ENCODE peak calls at places on chromosome 16, in five cellular contexts. K, G, Z, Q and R are unnamed samples.

GRCh38 chr16:84367750-84368320 is 503 bp upstream of the ATP2C2 start:
- DNase-seq in K (no peak), Q (no peak), Z (no peak), G (no peak), R (no peak)

GRCh38 chr16:27113341-27113841 is 46.7 kb downstream of the C16orf82 start:
- DNase-seq in Q (no peak), G (no peak), Z (no peak), K (no peak), R (no peak)

GRCh38 chr16:12204601-12205000 is 228.1 kb downstream of the SNX29 start:
- DNase-seq in K (no peak), G (no peak), Q (no peak), Z (no peak), R (no peak)

GRCh38 chr16:17027488-17028129 is 443.2 kb downstream of the XYLT1 start:
- DNase-seq in K (no peak), Z (no peak), G (no peak), Q (no peak), R (no peak)

GRCh38 chr16:74309789-74310781 is 13.5 kb downstream of the PSMD7 start:
- DNase-seq in K (peak; percentile 56), Q (no peak), G (no peak), Z (peak; percentile 39), R (peak; percentile 65)

GRCh38 chr16:7037491-7037890 is 295.2 kb upstream of the RBFOX1 start:
- DNase-seq in Q (no peak), Z (no peak), K (no peak), G (no peak), R (no peak)

GRCh38 chr16:592518-593306 is 2.8 kb downstream of the RAB40C start:
- DNase-seq in K (no peak), Z (no peak), G (no peak), Q (no peak), R (peak; percentile 61)

GRCh38 chr16:74896389-74897370 is 88.2 kb downstream of the WDR59 start:
- DNase-seq in K (peak; percentile 62), G (no peak), Q (no peak), Z (no peak), R (peak; percentile 62)

GRCh38 chr16:5604770-5605169 is 507.2 kb upstream of the EEF2KMT start:
- DNase-seq in Q (no peak), K (no peak), G (no peak), Z (peak; percentile 26), R (no peak)

GRCh38 chr16:68257906-68258800 is 6.2 kb upstream of the SLC7A6 start:
- DNase-seq in Q (no peak), K (peak; percentile 38), G (no peak), Z (no peak), R (peak; percentile 83)

GRCh38 chr16:56938664-56939513 is 6.9 kb downstream of the HERPUD1 start:
- DNase-seq in Q (no peak), Z (no peak), G (no peak), K (no peak), R (no peak)

GRCh38 chr16:55184619-55185018 is 139.4 kb upstream of the IRX6 start:
- DNase-seq in Q (no peak), G (no peak), K (no peak), Z (no peak), R (no peak)

GRCh38 chr16:29927523-29927905 is 1.5 kb upstream of the KCTD13 start:
- DNase-seq in K (no peak), G (no peak), Q (no peak), Z (no peak), R (no peak)

GRCh38 chr16:29940656-29941055 is 14.6 kb upstream of the KCTD13 start:
- DNase-seq in G (no peak), Z (no peak), Q (no peak), K (no peak), R (no peak)

GRCh38 chr16:80231888-80232287 is 308.9 kb upstream of the DYNLRB2 start:
- DNase-seq in Q (no peak), K (peak; percentile 94), G (no peak), Z (no peak), R (peak; percentile 46)

GRCh38 chr16:86608301-86608747 is 30.0 kb downstream of the FOXL1 start:
- DNase-seq in Z (no peak), Q (no peak), G (no peak), K (peak; percentile 49), R (peak; percentile 97)

GRCh38 chr16:19840524-19841110 is 44.0 kb downstream of the GPRC5B start:
- DNase-seq in Z (no peak), Q (no peak), G (no peak), K (no peak), R (no peak)

GRCh38 chr16:6111390-6111789 is 1013.8 kb upstream of the EEF2KMT start:
- DNase-seq in K (no peak), Q (no peak), Z (no peak), G (no peak), R (no peak)

GRCh38 chr16:10509534-10510025 is 70.8 kb downstream of the EMP2 start:
- DNase-seq in Z (peak; percentile 75), Q (peak; percentile 33), G (peak; percentile 76), K (peak; percentile 79), R (peak; percentile 77)

DNA sequence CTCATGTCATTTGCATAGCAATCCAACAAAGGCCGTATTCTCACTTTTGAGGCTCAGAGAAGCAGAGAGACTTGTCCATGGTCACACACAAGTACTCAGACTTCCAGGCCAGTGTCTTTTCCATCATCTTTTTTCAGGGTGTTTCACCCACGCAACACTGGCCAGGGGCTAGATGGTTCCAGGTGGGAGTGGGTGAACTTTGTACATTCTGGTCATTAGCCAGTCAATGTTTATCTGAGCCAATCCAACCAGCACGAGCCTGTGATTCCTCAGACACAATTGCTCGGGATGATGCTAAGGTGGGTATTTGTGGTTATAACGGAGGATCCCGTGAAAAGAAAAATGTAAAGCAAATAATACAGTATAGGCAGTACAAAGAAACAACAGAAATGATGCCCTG is 56.3 kb downstream of the ZFHX3 start:
- DNase-seq in Z (no peak), K (no peak), Q (no peak), G (no peak), R (no peak)
- H3K14ac ChIP-seq in Z (no peak overlapping the region), K (no peak overlapping the region), Q (no peak overlapping the region), G (no peak overlapping the region), R (no peak overlapping the region)

DNA sequence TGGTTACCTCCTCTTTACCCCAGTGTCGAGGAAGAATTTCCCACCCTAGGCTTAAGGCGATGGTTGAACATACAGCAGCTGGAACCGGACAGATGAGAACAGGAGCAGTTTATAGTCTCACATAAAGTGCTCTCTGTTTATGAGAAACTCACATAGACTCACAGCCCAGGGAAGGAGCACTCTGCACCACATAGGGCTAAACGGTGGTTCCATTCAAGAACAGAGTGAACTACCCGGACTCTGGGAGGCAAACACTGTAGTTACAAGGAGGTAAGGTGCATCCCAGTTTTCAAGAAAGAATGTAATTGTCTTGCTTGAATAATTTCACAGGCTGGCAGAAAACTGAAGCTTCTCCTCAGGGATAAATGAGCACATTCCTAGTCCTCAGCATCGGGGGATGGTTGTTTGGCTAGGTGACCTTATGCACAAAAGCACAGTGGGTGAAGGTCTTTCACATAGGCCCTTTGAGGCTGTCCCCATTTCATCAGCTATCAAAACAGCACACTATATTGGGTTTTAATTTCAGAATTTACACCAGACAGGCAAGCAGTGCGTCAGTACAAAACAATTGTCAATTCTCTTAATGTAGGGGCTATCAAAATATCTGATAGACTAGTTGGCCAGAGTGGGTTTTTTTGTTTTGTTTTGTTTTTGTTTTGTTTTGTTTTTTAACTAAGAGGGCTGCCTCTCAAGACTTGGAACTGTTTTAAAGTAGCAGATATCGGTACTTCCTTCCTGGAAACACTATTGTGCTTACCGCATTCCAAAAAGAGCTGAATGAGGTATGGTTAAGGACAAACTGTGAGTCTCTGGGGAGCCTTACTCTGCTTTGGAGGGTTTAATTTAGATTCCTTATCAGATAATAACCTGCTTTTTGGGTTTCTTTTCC is 918.1 kb upstream of the CDH8 start:
- DNase-seq in K (no peak), Q (no peak), Z (peak; percentile 40), G (no peak), R (no peak)
- H2BK15ac ChIP-seq in K (no peak overlapping the region), Q (no peak overlapping the region), Z (no peak overlapping the region), G (no peak overlapping the region), R (no peak overlapping the region)

GRCh38 chr16:77375396-77375795 is 59.4 kb downstream of the ADAMTS18 start:
- DNase-seq in Z (no peak), Q (no peak), K (no peak), G (no peak), R (no peak)
- H3K14ac ChIP-seq in Z (no peak overlapping the region), Q (no peak overlapping the region), K (no peak overlapping the region), G (no peak overlapping the region), R (no peak overlapping the region)

DNA sequence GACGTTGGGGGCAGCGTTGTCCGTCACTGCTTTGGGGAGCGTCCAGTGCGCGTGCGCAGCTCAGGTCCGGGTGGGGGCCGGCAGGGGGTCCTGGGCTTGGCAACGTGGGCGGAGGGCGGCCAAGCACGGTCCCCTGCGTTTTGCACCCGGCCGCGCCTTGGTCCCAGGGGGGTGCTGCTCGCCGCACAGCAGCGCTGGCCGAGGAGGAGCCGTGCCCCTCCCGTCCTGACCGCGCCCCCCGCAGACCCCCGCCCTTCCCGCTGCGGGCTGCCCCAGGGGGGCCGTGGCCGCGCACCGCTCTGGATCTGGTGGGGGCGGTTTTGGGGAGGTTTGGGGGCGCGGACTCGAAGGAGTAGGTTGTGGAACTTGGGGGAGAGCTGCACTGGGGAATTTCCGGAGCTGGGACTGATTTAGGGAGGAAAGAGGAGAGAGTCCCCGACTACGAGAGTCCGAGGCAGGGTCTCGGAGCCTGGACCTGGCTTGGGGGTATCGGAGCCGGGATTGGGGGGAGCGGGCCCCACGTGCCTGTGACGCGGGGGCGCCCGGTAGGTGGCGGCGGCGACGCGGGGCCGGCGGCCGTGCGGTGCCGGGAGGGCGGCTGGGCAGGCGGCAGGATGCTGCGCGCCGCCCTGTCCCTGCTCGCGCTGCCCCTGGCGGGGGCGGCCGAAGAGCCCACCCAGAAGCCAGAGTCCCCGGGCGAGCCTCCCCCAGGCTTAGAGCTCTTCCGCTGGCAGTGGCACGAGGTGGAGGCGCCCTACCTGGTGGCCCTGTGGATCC is at the start of gene SLC9A5:
- DNase-seq in G (peak; percentile 61), Q (no peak), Z (no peak), K (no peak), R (peak; percentile 41)
- H2BK15ac ChIP-seq in G (no peak within 1 kb of the TSS), Q (peak within 1 kb of the TSS; percentile 0), Z (peak within 1 kb of the TSS; percentile 86), K (peak within 1 kb of the TSS; percentile 34), R (peak within 1 kb of the TSS; percentile 94)

GRCh38 chr16:50152807-50153647 is at the start of gene TENT4B:
- DNase-seq in K (peak; percentile 66), G (peak; percentile 82), Q (peak; percentile 34), Z (peak; percentile 82), R (peak; percentile 88)

GRCh38 chr16:50153648-50154368 is 702 bp downstream of the TENT4B start:
- DNase-seq in G (no peak), Q (no peak), Z (no peak), K (no peak), R (peak; percentile 38)

GRCh38 chr16:50151322-50151721 is 1.8 kb upstream of the TENT4B start:
- DNase-seq in G (no peak), Q (no peak), Z (no peak), K (no peak), R (no peak)

GRCh38 chr16:50151744-50152143 is 1.4 kb upstream of the TENT4B start:
- DNase-seq in G (no peak), Z (no peak), Q (no peak), K (no peak), R (no peak)

GRCh38 chr16:50152386-50152806 is 710 bp upstream of the TENT4B start:
- DNase-seq in G (no peak), Q (peak; percentile 3), Z (no peak), K (no peak), R (peak; percentile 58)
- H3K14ac ChIP-seq in G (no peak overlapping the region), Q (no peak overlapping the region), Z (peak overlapping the region; percentile 99), K (peak overlapping the region; percentile 43), R (no peak overlapping the region)

DNA sequence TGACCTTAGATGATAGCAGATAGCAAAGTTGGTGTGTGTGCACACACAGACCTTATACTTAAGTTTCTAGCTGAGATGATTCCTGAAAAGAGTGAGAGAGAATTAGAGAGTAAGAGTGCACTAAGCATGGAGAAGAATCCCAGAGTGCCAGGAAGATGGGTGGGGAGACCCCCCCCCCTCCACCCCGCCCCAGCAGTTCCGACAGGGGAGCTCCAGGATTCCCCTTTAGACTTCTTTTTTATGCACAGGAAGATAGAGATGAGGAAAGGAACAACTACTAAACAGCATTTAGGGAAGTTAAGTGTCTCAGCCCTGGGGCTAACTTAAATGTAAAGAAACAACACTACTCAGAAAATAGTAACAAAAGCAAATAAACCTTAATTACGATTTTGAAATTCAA is 878.0 kb upstream of the GOT2 start:
- DNase-seq in G (peak; percentile 32), Q (no peak), K (no peak), Z (no peak), R (no peak)
- H2BK15ac ChIP-seq in G (no peak overlapping the region), Q (no peak overlapping the region), K (no peak overlapping the region), Z (no peak overlapping the region), R (no peak overlapping the region)